ENCODE peak calls at places on chromosomes 7 and 10, in five cellular contexts. L is AG09319, U is type B pancreatic cell, H is mammary epithelial cell, E is progenitor cell of endocrine pancreas. R is an unnamed sample.
A peak's percentile ranks its signal among the peaks of the same experiment; 100 is the strongest.

GRCh38 chr7:38830826-38831225 is 78.2 kb downstream of the VPS41 start:
- DNase-seq in E (no peak), U (no peak), H (no peak), L (no peak), R (no peak)

GRCh38 chr10:71217266-71218045 is 5.1 kb downstream of the UNC5B start:
- DNase-seq in U (no peak), E (no peak), H (peak; percentile 41), L (no peak), R (no peak)

GRCh38 chr7:37546677-37547076 is 98.0 kb upstream of the ELMO1 start:
- DNase-seq in L (no peak), H (no peak), E (no peak), U (no peak), R (no peak)

GRCh38 chr10:15265076-15265475 is 96.6 kb upstream of the NMT2 start:
- DNase-seq in E (no peak), U (no peak), L (no peak), H (no peak), R (no peak)

GRCh38 chr7:69109131-69109740 is 489.0 kb upstream of the AUTS2 start:
- DNase-seq in E (no peak), U (no peak), L (no peak), H (no peak), R (no peak)

GRCh38 chr7:4319280-4319679 is 362.8 kb upstream of the FOXK1 start:
- DNase-seq in L (no peak), U (no peak), H (no peak), E (no peak), R (no peak)

GRCh38 chr10:60352105-60352504 is 37.6 kb downstream of the ANK3 start:
- DNase-seq in L (no peak), H (no peak), E (no peak), U (no peak), R (no peak)

GRCh38 chr7:96273716-96274115 is 48.2 kb downstream of the SLC25A13 start:
- DNase-seq in U (no peak), H (no peak), L (no peak), E (no peak), R (no peak)

GRCh38 chr7:158369290-158369689 is 218.3 kb downstream of the PTPRN2 start:
- DNase-seq in U (no peak), L (no peak), H (no peak), E (no peak), R (no peak)

GRCh38 chr7:79137942-79138341 is 315.5 kb downstream of the MAGI2 start:
- DNase-seq in H (no peak), E (no peak), L (no peak), U (no peak), R (no peak)

GRCh38 chr10:201328-201771 is 66.1 kb downstream of the ZMYND11 start:
- DNase-seq in L (no peak), H (peak; percentile 13), E (no peak), U (no peak), R (no peak)

GRCh38 chr10:97875391-97875790 is 25.7 kb downstream of the GOLGA7B start:
- DNase-seq in L (no peak), H (no peak), E (no peak), U (no peak), R (no peak)

DNA sequence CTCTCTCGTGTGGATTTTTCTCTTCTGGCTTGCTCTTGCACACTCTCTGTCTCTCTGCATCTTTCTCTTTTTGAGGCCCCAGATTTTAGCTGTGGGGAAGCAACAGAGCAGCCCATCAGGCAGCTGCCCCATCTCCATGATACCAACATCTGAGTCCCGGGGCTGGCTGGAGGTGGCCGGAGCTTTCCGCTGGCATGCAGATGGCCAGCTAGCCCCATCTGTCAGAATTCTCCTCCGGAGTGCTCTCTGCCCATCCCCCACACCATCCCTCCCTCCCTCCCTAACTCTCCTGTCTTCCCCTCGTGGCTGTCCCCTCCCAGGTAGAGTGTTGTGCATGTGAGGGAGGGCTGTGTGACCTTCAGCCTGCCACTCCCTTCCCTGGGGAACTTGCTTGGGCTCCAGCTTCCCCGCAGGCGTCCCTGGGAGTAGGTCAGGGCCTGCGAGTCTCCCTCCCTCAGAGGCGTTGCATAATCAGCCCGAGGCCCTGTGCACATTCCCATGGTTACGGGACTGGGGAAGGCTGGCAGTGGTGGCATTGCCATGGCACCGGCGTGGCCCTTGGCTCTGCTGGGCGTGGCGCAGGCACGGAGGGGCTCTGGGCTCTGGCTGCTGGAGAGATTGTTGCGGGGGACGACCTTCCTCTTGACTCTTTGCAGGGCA is 24.7 kb downstream of the GHRHR start:
- DNase-seq in H (no peak), L (no peak), U (peak; percentile 63), E (no peak), R (no peak)
- TF ChIP-seq CTCF in H (no peak), L (no peak), U (no peak), E (no peak), R (no peak)

DNA sequence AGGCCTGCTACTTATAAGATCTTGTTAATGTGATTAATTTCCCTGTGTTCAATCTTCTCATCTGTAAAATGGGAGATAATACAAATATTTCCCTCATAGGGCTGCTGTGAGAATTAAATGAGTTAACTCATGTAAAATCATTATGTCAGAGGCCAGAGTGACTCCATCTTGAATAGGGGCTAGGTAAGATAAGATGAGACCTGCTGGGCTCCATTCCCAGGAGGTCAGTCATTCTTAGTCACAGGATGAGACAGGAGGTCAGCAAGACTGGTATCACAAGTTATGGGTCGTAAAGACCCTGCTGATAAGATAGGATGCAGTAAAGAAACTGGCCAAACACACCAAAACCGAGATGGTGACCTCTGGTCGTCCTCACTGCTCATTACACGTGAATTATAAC is 200.7 kb downstream of the CYP26A1 start:
- DNase-seq in E (no peak), H (no peak), L (no peak), U (no peak), R (no peak)
- TF ChIP-seq CTCF in E (no peak), H (no peak), L (no peak), U (no peak), R (no peak)

GRCh38 chr10:80860719-80861118 is 323.0 kb downstream of the SH2D4B start:
- DNase-seq in L (no peak), U (no peak), E (no peak), H (no peak), R (no peak)

GRCh38 chr10:80856186-80856585 is 318.5 kb downstream of the SH2D4B start:
- DNase-seq in U (no peak), L (no peak), H (no peak), E (no peak), R (no peak)

DNA sequence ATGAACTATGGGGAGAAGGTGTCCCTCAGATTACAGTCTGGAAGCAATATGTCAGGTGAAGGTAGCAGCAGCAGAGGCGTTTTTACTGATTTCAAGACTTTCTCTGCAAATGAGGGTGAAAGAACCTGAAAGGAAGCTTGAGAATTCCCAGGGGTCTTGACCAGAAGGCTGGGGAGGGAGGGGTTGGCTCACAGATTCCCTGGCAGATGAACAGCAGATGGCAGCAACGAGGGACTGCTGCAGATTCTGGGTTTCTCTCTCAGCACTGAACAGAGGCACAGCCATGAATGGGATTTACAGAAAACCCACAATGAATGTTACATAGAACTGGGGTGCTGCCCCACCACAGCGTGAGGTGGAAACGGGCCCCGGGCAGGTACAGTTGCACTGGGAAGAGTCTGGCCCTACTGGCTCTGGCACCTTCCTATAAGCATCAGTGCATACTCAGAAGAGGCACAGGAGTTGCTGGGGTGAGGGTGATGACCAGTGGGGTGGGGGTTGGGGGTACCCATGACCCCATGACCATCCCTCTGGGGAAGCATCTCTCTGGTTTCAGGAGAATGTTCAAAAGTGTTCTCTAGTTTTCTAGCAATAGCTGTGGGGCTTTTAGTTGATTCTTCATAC is 317.8 kb downstream of the SH2D4B start:
- DNase-seq in U (no peak), H (no peak), E (peak; percentile 10), L (no peak), R (no peak)
- TF ChIP-seq CTCF in U (peak; percentile 69), H (no peak), E (peak; percentile 60), L (no peak), R (no peak)

GRCh38 chr7:142556745-142557144 is 192.5 kb upstream of the PRSS1 start:
- DNase-seq in U (no peak), L (peak; percentile 94), E (no peak), H (peak; percentile 95), R (no peak)
- TF ChIP-seq CTCF in U (peak; percentile 35), L (peak; percentile 28), E (no peak), H (peak; percentile 17), R (no peak)